ENCODE peak calls at places on chromosomes 4 and X, in eight cellular contexts. Q, W, O, Y, L, K, U and M are unnamed samples.

GRCh38 chr4:39469429-39470077 is 10.7 kb downstream of the LIAS start:
- DNase-seq in Q (no peak), W (peak; percentile 81), O (peak; percentile 24), Y (no peak), L (no peak), K (peak; percentile 67), U (peak; percentile 90), M (peak; percentile 41)

GRCh38 chrX:53356186-53356585 is 66.3 kb downstream of the SMC1A start:
- DNase-seq in Q (no peak), W (peak; percentile 6), O (peak; percentile 14), Y (no peak), L (no peak), K (peak; percentile 12), U (peak; percentile 21), M (no peak)

GRCh38 chr4:143186202-143186601 is 1.5 kb downstream of the USP38 start:
- DNase-seq in Q (no peak), W (no peak), O (no peak), Y (no peak), L (no peak), K (no peak), U (no peak), M (no peak)

GRCh38 chr4:153522800-153523089 is 56.6 kb downstream of the TMEM131L start:
- DNase-seq in Q (no peak), W (no peak), O (no peak), Y (no peak), L (no peak), K (peak; percentile 43), U (no peak), M (no peak)

GRCh38 chr4:825969-826330 is at the start of gene CPLX1:
- DNase-seq in Q (no peak), W (no peak), O (no peak), Y (no peak), L (peak; percentile 66), K (peak; percentile 50), U (no peak), M (peak; percentile 71)

GRCh38 chr4:151389316-151389715 is 19.7 kb upstream of the FHIP1A start:
- DNase-seq in Q (no peak), W (no peak), O (no peak), Y (no peak), L (no peak), K (no peak), U (no peak), M (no peak)

GRCh38 chrX:139332441-139332840 is 198.1 kb upstream of the F9 start:
- DNase-seq in Q (no peak), W (no peak), O (no peak), Y (no peak), L (no peak), K (no peak), U (no peak), M (no peak)

GRCh38 chrX:69374569-69374968 is 129.6 kb upstream of the NALF2 start:
- DNase-seq in Q (no peak), W (no peak), O (no peak), Y (no peak), L (no peak), K (no peak), U (no peak), M (no peak)

GRCh38 chr4:17636696-17637351 is 22.4 kb downstream of the MED28 start:
- DNase-seq in Q (peak; percentile 74), W (peak; percentile 69), O (peak; percentile 85), Y (peak; percentile 91), L (peak; percentile 85), K (peak; percentile 77), U (peak; percentile 63), M (peak; percentile 86)

GRCh38 chr4:89492476-89493110 is 185.0 kb upstream of the GPRIN3 start:
- DNase-seq in Q (no peak), W (peak; percentile 80), O (no peak), Y (no peak), L (no peak), K (no peak), U (peak; percentile 2), M (no peak)

GRCh38 chr4:4502694-4503311 is 39.0 kb downstream of the STX18 start:
- DNase-seq in Q (no peak), W (peak; percentile 90), O (no peak), Y (no peak), L (no peak), K (peak; percentile 16), U (no peak), M (no peak)

GRCh38 chrX:134374910-134375309 is 85.1 kb upstream of the HPRT1 start:
- DNase-seq in Q (no peak), W (no peak), O (no peak), Y (no peak), L (no peak), K (no peak), U (no peak), M (no peak)

GRCh38 chrX:134373736-134374135 is 86.2 kb upstream of the HPRT1 start:
- DNase-seq in Q (no peak), W (no peak), O (no peak), Y (no peak), L (no peak), K (no peak), U (peak; percentile 1), M (no peak)

GRCh38 chrX:134374294-134374693 is 85.7 kb upstream of the HPRT1 start:
- DNase-seq in Q (no peak), W (no peak), O (no peak), Y (no peak), L (no peak), K (no peak), U (peak; percentile 1), M (no peak)

GRCh38 chrX:134375691-134376090 is 84.3 kb upstream of the HPRT1 start:
- DNase-seq in Q (no peak), W (no peak), O (no peak), Y (no peak), L (no peak), K (no peak), U (no peak), M (no peak)

GRCh38 chrX:134377537-134377936 is 82.4 kb upstream of the HPRT1 start:
- DNase-seq in Q (no peak), W (peak; percentile 58), O (no peak), Y (no peak), L (no peak), K (peak; percentile 39), U (peak; percentile 62), M (peak; percentile 11)
- TF ChIP-seq CTCF in Q (no peak), W (peak; percentile 54), O (peak; percentile 46), Y (no peak), L (no peak), K (peak; percentile 43), U (peak; percentile 48), M (no peak)

DNA sequence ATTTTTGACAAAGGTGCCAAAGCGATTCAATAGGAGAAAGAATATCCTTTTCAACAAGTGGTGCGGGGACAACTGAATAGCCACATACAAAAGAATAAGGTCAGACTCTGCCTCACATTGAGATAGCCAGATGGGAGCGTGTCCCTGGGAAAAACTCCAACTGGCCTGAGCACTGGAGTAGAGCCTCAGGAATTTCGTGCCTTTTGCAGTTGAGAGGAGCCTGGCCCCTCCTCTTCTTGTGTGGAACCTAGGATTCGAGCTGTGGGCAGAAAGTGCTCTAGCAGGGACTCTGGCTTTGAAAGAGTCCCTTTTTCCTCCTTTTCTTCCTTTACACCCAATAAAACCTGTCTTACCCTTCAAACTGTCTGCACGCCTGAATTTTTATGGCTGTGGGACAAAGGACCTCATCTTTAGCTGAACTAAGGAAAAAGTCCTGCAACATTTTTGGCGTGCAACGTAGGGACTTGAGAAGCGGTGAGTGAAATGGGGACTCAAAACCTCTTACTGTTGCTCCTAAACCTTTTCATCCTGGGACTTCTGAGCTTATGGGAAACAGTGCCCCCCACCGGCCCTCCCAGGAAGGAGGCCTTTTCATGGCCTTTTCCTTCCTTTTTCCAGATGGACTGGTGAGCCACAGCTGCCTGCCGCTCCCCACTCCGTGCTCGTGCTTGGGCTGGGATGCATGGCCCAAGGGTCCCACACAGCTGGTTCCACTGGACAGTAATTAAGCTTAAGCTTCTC is 68.6 kb downstream of the BMP15 start:
- DNase-seq in Q (no peak), W (no peak), O (no peak), Y (no peak), L (no peak), K (no peak), U (no peak), M (no peak)
- TF ChIP-seq CTCF in Q (no peak), W (no peak), O (no peak), Y (no peak), L (no peak), K (no peak), U (no peak), M (no peak)

DNA sequence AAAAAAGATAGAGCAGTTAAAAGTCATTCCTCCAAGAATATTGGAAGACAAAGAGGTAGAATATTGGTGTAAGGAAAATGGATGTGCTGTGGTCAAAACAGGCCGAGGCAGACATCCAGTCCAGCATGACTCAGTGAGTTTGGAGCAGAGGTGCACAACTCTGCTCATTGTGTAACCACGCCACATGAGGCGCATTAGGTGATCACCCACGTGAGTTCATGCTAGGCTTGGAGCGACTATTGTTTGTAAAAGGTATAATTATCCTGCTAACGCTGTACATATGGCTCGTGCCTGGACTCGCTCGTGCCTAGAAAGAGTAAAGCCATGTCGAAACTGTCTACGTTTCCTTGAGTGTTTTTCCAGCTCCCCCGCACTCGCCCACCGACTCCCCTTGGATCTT is 23.9 kb downstream of the C4orf54 start:
- DNase-seq in Q (no peak), W (no peak), O (no peak), Y (no peak), L (no peak), K (no peak), U (no peak), M (no peak)
- TF ChIP-seq CTCF in Q (no peak), W (no peak), O (no peak), Y (no peak), L (no peak), K (no peak), U (no peak), M (no peak)

GRCh38 chrX:39157006-39157405 is 355.7 kb downstream of the MID1IP1 start:
- DNase-seq in Q (no peak), W (no peak), O (no peak), Y (peak; percentile 29), L (no peak), K (no peak), U (no peak), M (no peak)

GRCh38 chrX:39150210-39150609 is 349.0 kb downstream of the MID1IP1 start:
- DNase-seq in Q (no peak), W (no peak), O (no peak), Y (no peak), L (no peak), K (no peak), U (no peak), M (no peak)

GRCh38 chrX:39150621-39151020 is 349.4 kb downstream of the MID1IP1 start:
- DNase-seq in Q (no peak), W (no peak), O (no peak), Y (no peak), L (no peak), K (no peak), U (no peak), M (no peak)

GRCh38 chrX:39149761-39150160 is 348.5 kb downstream of the MID1IP1 start:
- DNase-seq in Q (peak; percentile 65), W (peak; percentile 36), O (peak; percentile 61), Y (peak; percentile 95), L (peak; percentile 87), K (peak; percentile 75), U (peak; percentile 17), M (peak; percentile 71)

DNA sequence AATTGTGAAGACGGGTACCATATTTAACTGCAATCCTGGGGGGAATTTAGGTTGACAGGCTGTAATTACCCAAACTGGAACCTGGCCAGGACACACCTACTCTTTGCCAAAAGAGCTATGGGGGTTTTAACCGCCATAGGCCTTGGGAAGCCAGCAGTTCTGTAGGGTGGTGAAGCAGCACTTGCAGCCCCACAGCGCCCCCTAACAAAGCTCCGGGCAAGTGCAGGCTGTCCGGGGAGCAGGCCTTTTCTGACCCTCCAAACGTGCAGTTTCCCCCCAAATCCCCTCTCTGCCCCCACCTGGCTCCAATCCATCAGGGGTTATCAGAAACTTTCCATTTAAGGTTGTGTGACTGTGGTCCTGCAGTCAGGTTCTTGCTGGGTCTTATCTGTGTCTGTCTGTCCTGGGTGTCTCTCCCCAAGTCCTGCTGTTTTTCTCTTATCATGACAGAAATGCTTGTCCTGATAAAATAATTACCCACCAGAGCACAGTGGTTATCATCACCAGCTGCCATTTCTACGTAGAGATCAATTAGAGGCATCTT is 350.9 kb downstream of the MID1IP1 start:
- DNase-seq in Q (no peak), W (no peak), O (peak; percentile 66), Y (no peak), L (peak; percentile 73), K (peak; percentile 51), U (peak; percentile 14), M (peak; percentile 77)
- TF ChIP-seq CTCF in Q (no peak), W (peak; percentile 73), O (peak; percentile 69), Y (no peak), L (peak; percentile 41), K (peak; percentile 60), U (no peak), M (peak; percentile 59)